ENCODE peak calls at places on chromosomes 2 and 18, in five cellular contexts. One of them, this sample, is unnamed.

GRCh38 chr2:231188506-231189170 is 9.8 kb upstream of the ARMC9 start:
- DNase-seq in H4: no peak
- DNase-seq in Panc1: no peak
- DNase-seq in CD4-positive, alpha-beta T cell: no peak
- DNase-seq in left cardiac atrium: no peak
- DNase-seq in this sample: no peak

GRCh38 chr2:205216580-205216979 is 465.7 kb upstream of the NRP2 start:
- DNase-seq in H4: no peak
- DNase-seq in Panc1: no peak
- DNase-seq in CD4-positive, alpha-beta T cell: no peak
- DNase-seq in left cardiac atrium: no peak
- DNase-seq in this sample: no peak

GRCh38 chr2:241412144-241412543 is 56.1 kb downstream of the FARP2 start:
- DNase-seq in H4: peak; percentile 57
- DNase-seq in Panc1: no peak
- DNase-seq in CD4-positive, alpha-beta T cell: no peak
- DNase-seq in left cardiac atrium: no peak
- DNase-seq in this sample: no peak

GRCh38 chr2:4174796-4175195 is 471.4 kb downstream of the DCDC2C start:
- DNase-seq in H4: no peak
- DNase-seq in Panc1: no peak
- DNase-seq in CD4-positive, alpha-beta T cell: no peak
- DNase-seq in left cardiac atrium: no peak
- DNase-seq in this sample: no peak

GRCh38 chr18:31424383-31424988 is 23.1 kb upstream of the DSG3 start:
- DNase-seq in H4: peak; percentile 33
- DNase-seq in Panc1: peak; percentile 18
- DNase-seq in CD4-positive, alpha-beta T cell: no peak
- DNase-seq in left cardiac atrium: no peak
- DNase-seq in this sample: no peak

GRCh38 chr2:198490748-198491147 is 686.4 kb downstream of the PLCL1 start:
- DNase-seq in H4: no peak
- DNase-seq in Panc1: no peak
- DNase-seq in CD4-positive, alpha-beta T cell: no peak
- DNase-seq in left cardiac atrium: no peak
- DNase-seq in this sample: no peak

GRCh38 chr18:22556271-22556990 is 138.7 kb upstream of the CTAGE1 start:
- DNase-seq in H4: peak; percentile 84
- DNase-seq in Panc1: no peak
- DNase-seq in CD4-positive, alpha-beta T cell: no peak
- DNase-seq in left cardiac atrium: peak; percentile 82
- DNase-seq in this sample: peak; percentile 86

GRCh38 chr2:200650195-200650594 is 64.4 kb downstream of the AOX1 start:
- DNase-seq in H4: no peak
- DNase-seq in Panc1: no peak
- DNase-seq in CD4-positive, alpha-beta T cell: no peak
- DNase-seq in left cardiac atrium: no peak
- DNase-seq in this sample: no peak

GRCh38 chr2:102209474-102209873 is 22.7 kb downstream of the IL1RL2 start:
- DNase-seq in H4: no peak
- DNase-seq in Panc1: no peak
- DNase-seq in CD4-positive, alpha-beta T cell: no peak
- DNase-seq in left cardiac atrium: no peak
- DNase-seq in this sample: no peak

GRCh38 chr2:221514305-221515040 is 57.6 kb downstream of the EPHA4 start:
- DNase-seq in H4: no peak
- DNase-seq in Panc1: no peak
- DNase-seq in CD4-positive, alpha-beta T cell: no peak
- DNase-seq in left cardiac atrium: no peak
- DNase-seq in this sample: no peak

GRCh38 chr2:241653210-241653750 is 15.8 kb downstream of the ATG4B start:
- DNase-seq in H4: no peak
- DNase-seq in Panc1: no peak
- DNase-seq in CD4-positive, alpha-beta T cell: no peak
- DNase-seq in left cardiac atrium: no peak
- DNase-seq in this sample: no peak

GRCh38 chr2:167733750-167734149 is 513.6 kb downstream of the STK39 start:
- DNase-seq in H4: no peak
- DNase-seq in Panc1: no peak
- DNase-seq in CD4-positive, alpha-beta T cell: no peak
- DNase-seq in left cardiac atrium: no peak
- DNase-seq in this sample: no peak

GRCh38 chr2:7771781-7772180 is 854.6 kb downstream of the RNF144A start:
- DNase-seq in H4: no peak
- DNase-seq in Panc1: no peak
- DNase-seq in CD4-positive, alpha-beta T cell: no peak
- DNase-seq in left cardiac atrium: no peak
- DNase-seq in this sample: no peak

GRCh38 chr2:147989102-147989501 is 31.4 kb downstream of the ORC4 start:
- DNase-seq in H4: no peak
- DNase-seq in Panc1: no peak
- DNase-seq in CD4-positive, alpha-beta T cell: no peak
- DNase-seq in left cardiac atrium: no peak
- DNase-seq in this sample: no peak

GRCh38 chr2:100291152-100291970 is 30.9 kb downstream of the LONRF2 start:
- DNase-seq in H4: peak; percentile 99
- DNase-seq in Panc1: peak; percentile 65
- DNase-seq in CD4-positive, alpha-beta T cell: no peak
- DNase-seq in left cardiac atrium: peak; percentile 75
- DNase-seq in this sample: no peak

GRCh38 chr2:17754773-17755425 is 961 bp downstream of the GEN1 start:
- DNase-seq in H4: no peak
- DNase-seq in Panc1: no peak
- DNase-seq in CD4-positive, alpha-beta T cell: no peak
- DNase-seq in left cardiac atrium: no peak
- DNase-seq in this sample: no peak

GRCh38 chr18:49273201-49273880 is 187.1 kb downstream of the DYM start:
- DNase-seq in H4: no peak
- DNase-seq in Panc1: no peak
- DNase-seq in CD4-positive, alpha-beta T cell: no peak
- DNase-seq in left cardiac atrium: no peak
- DNase-seq in this sample: no peak

GRCh38 chr2:74142340-74142739 is 5.4 kb downstream of the BOLA3 start:
- DNase-seq in H4: no peak
- DNase-seq in Panc1: no peak
- DNase-seq in CD4-positive, alpha-beta T cell: no peak
- DNase-seq in left cardiac atrium: no peak
- DNase-seq in this sample: no peak

GRCh38 chr2:219449609-219450008 is 15.0 kb downstream of the SPEG start:
- DNase-seq in H4: no peak
- DNase-seq in Panc1: no peak
- DNase-seq in CD4-positive, alpha-beta T cell: no peak
- DNase-seq in left cardiac atrium: no peak
- DNase-seq in this sample: no peak

GRCh38 chr18:59517446-59518171 is 158.5 kb upstream of the LMAN1 start:
- DNase-seq in H4: no peak
- DNase-seq in Panc1: no peak
- DNase-seq in CD4-positive, alpha-beta T cell: no peak
- DNase-seq in left cardiac atrium: peak; percentile 27
- DNase-seq in this sample: no peak

GRCh38 chr2:121015971-121016485 is 269.0 kb downstream of the TFCP2L1 start:
- DNase-seq in H4: no peak
- DNase-seq in Panc1: no peak
- DNase-seq in CD4-positive, alpha-beta T cell: no peak
- DNase-seq in left cardiac atrium: no peak
- DNase-seq in this sample: no peak

GRCh38 chr2:241974096-241974495 is 104.6 kb downstream of the RTP5 start:
- DNase-seq in H4: no peak
- DNase-seq in Panc1: no peak
- DNase-seq in CD4-positive, alpha-beta T cell: no peak
- DNase-seq in left cardiac atrium: no peak
- DNase-seq in this sample: no peak

GRCh38 chr2:163838890-163839289 is 103.1 kb upstream of the FIGN start:
- DNase-seq in H4: no peak
- DNase-seq in Panc1: no peak
- DNase-seq in CD4-positive, alpha-beta T cell: no peak
- DNase-seq in left cardiac atrium: no peak
- DNase-seq in this sample: no peak

GRCh38 chr2:15546297-15547098 is 14.6 kb downstream of the NBAS start:
- DNase-seq in H4: no peak
- DNase-seq in Panc1: no peak
- DNase-seq in CD4-positive, alpha-beta T cell: no peak
- DNase-seq in left cardiac atrium: no peak
- DNase-seq in this sample: no peak